ENCODE peak calls at places on chromosomes 12 and 14, in nine cellular contexts. L is stimulated activated naive CD8-positive, alpha-beta T cell treated with anti-CD3 and anti-CD28 coated beads, Interleukin-15, Interleukin-2, amounts not matched to agents 100 U/mL and 50 U/mL, for 24 hours; D is H1; R is activated CD4-positive, CD25-positive, alpha-beta regulatory T cell treated with anti-CD3 and anti-CD28 coated beads, Interleukin-2, amount 50 U/mL, for 16 hours; G is non-pigmented ciliary epithelial cell; Y is HCT116; K is NCI-H1105; S is NCI-H510A; C is HFFc6. P is an unnamed sample.

GRCh38 chr14:104688755-104689619 is at the start of gene INF2:
- DNase-seq in Y (no peak), R (peak), D (peak), L (peak), G (no peak), S (peak), K (peak), C (no peak), P (no peak)

GRCh38 chr12:2111816-2112215 is 59.0 kb downstream of the CACNA1C start:
- DNase-seq in L (no peak), C (no peak), G (no peak), S (no peak), D (no peak), Y (no peak), K (no peak), R (no peak), P (no peak)

GRCh38 chr12:70052931-70053497 is 190.2 kb upstream of the CNOT2 start:
- DNase-seq in G (peak), C (peak), Y (peak), S (no peak), L (no peak), D (no peak), K (no peak), R (no peak), P (peak)

GRCh38 chr12:28222081-28222700 is 31.9 kb downstream of the CCDC91 start:
- DNase-seq in L (peak), G (no peak), R (no peak), Y (no peak), C (no peak), S (no peak), K (no peak), D (no peak), P (no peak)

GRCh38 chr12:116282371-116283286 is 5.1 kb upstream of the MED13L start:
- DNase-seq in C (no peak), L (no peak), Y (no peak), S (no peak), K (no peak), G (no peak), R (no peak), D (no peak), P (peak)

GRCh38 chr12:19533567-19533966 is 94.3 kb downstream of the AEBP2 start:
- DNase-seq in R (no peak), D (no peak), S (no peak), G (no peak), L (no peak), Y (no peak), C (no peak), K (no peak), P (no peak)

GRCh38 chr14:55968741-55969140 is 149.5 kb upstream of the PELI2 start:
- DNase-seq in D (no peak), Y (no peak), C (no peak), G (no peak), S (no peak), K (no peak), R (no peak), L (no peak), P (no peak)

GRCh38 chr12:3231399-3231876 is 154.3 kb downstream of the TSPAN9 start:
- DNase-seq in D (peak), C (no peak), G (no peak), Y (no peak), K (no peak), R (no peak), L (no peak), S (no peak), P (no peak)

GRCh38 chr14:100577986-100578431 is 9.2 kb downstream of the BEGAIN start:
- DNase-seq in D (no peak), K (no peak), R (no peak), S (no peak), C (no peak), G (no peak), L (no peak), Y (no peak), P (no peak)

GRCh38 chr12:103241184-103241583 is 254.6 kb downstream of the C12orf42 start:
- DNase-seq in R (no peak), Y (no peak), C (no peak), K (peak), S (peak), D (no peak), G (no peak), L (no peak), P (no peak)

GRCh38 chr12:113183030-113183589 is 2.2 kb downstream of the DDX54 start:
- DNase-seq in L (no peak), R (no peak), K (no peak), S (no peak), C (no peak), Y (no peak), G (no peak), D (no peak), P (no peak)

GRCh38 chr14:105026789-105027563 is 6.1 kb upstream of the CDCA4 start:
- DNase-seq in R (no peak), S (no peak), Y (peak), D (no peak), G (no peak), C (peak), K (no peak), L (no peak), P (peak)

GRCh38 chr12:104669057-104669770 is 212.5 kb downstream of the CHST11 start:
- DNase-seq in K (peak), R (no peak), C (no peak), Y (no peak), D (no peak), G (no peak), S (peak), L (peak), P (no peak)